ENCODE peak calls at places on chromosome 11, in eight cellular contexts. Y is NCI-H774; S is AG04449; Q is activated T-helper 1 cell treated with anti-CD3 and anti-CD28 coated beads, Interleukin-12 subunit alpha, Interleukin-12 subunit beta, Interleukin-2, Interleukin-4 antibody, amounts not matched to agents 30 ng/mL and 10 ng/mL and 1 ng/mL, durations not matched to agents 14 hours and 24 hours and 36 hours; B is sciatic nerve; R is NCI-H2081 treated with DMSO at 0.1 percent for 48 hours; W is ecto neural progenitor cell; D is adipocyte. H is an unnamed sample.
A peak's percentile ranks its signal among the peaks of the same experiment; 100 is the strongest.

GRCh38 chr11:57439786-57440185 is 12.9 kb upstream of the SLC43A3 start:
- DNase-seq in B (no peak), D (no peak), S (no peak), W (no peak), Y (no peak), R (no peak), Q (no peak), H (no peak)

GRCh38 chr11:88332851-88333250 is 4.7 kb downstream of the CTSC start:
- DNase-seq in Y (no peak), S (no peak), Q (no peak), R (no peak), B (no peak), W (no peak), D (no peak), H (no peak)

GRCh38 chr11:101083334-101083733 is 46.3 kb downstream of the PGR start:
- DNase-seq in R (no peak), B (no peak), Q (no peak), W (no peak), D (no peak), Y (no peak), S (no peak), H (no peak)

GRCh38 chr11:70111269-70112016 is 33.3 kb downstream of the ANO1 start:
- DNase-seq in R (no peak), D (peak; percentile 58), Q (no peak), B (no peak), W (no peak), S (peak; percentile 33), Y (no peak), H (peak; percentile 75)

GRCh38 chr11:122754553-122755322 is 83.6 kb upstream of the CRTAM start:
- DNase-seq in Y (no peak), S (no peak), Q (peak; percentile 8), R (no peak), D (no peak), W (no peak), B (no peak), H (no peak)

GRCh38 chr11:70201876-70202861 is 927 bp upstream of the FADD start:
- DNase-seq in R (no peak), B (no peak), D (peak; percentile 41), Y (no peak), S (no peak), W (no peak), Q (no peak), H (no peak)

GRCh38 chr11:114399490-114399889 is 821 bp downstream of the C11orf71 start:
- DNase-seq in B (no peak), Q (no peak), S (no peak), Y (no peak), D (no peak), R (no peak), W (no peak), H (no peak)

GRCh38 chr11:103530257-103530656 is 421.0 kb downstream of the DYNC2H1 start:
- DNase-seq in R (no peak), Y (no peak), S (no peak), B (no peak), Q (no peak), W (no peak), D (no peak), H (no peak)

GRCh38 chr11:109791337-109791736 is 301.9 kb upstream of the ZC3H12C start:
- DNase-seq in W (no peak), B (no peak), R (no peak), S (no peak), Y (no peak), Q (no peak), D (no peak), H (no peak)

GRCh38 chr11:1195690-1196515 is 27.0 kb upstream of the MUC5B start:
- DNase-seq in S (no peak), D (no peak), R (no peak), Q (no peak), Y (no peak), B (peak; percentile 52), W (peak; percentile 42), H (no peak)

H was measured in NCI-H460.